ENCODE peak calls at places on chromosomes 5 and 9, in six cellular contexts. M is kidney tubule cell; P is activated CD8-positive, alpha-beta T cell treated with anti-CD3 and anti-CD28 coated beads for 36 hours; Z is NCI-H510A treated with DMSO at 0.1 percent for 48 hours; I is ACHN; R is activated B cell treated with CpG ODN at 0.5 μM for 24 hours. L is an unnamed sample.

GRCh38 chr5:59007460-59008063 is 424.7 kb downstream of the RAB3C start:
- DNase-seq in M (peak; percentile 52), P (no peak), Z (peak; percentile 22), I (peak; percentile 22), R (no peak), L (peak; percentile 69)

GRCh38 chr5:141845371-141845821 is 32.8 kb downstream of the PCDH1 start:
- DNase-seq in M (no peak), P (peak; percentile 69), Z (peak; percentile 19), I (peak; percentile 8), R (no peak), L (no peak)

GRCh38 chr9:124474151-124474550 is 23.9 kb downstream of the ADGRD2 start:
- DNase-seq in M (no peak), P (no peak), Z (no peak), I (no peak), R (no peak), L (no peak)

GRCh38 chr5:92424785-92425426 is 1041.8 kb upstream of the ARRDC3 start:
- DNase-seq in M (peak; percentile 9), P (no peak), Z (no peak), I (no peak), R (no peak), L (no peak)

GRCh38 chr5:30040483-30041116 is 1152.9 kb upstream of the CDH6 start:
- DNase-seq in M (peak; percentile 63), P (peak; percentile 38), Z (peak; percentile 77), I (peak; percentile 57), R (no peak), L (peak; percentile 60)

GRCh38 chr5:135227064-135228022 is 171.7 kb downstream of the MACROH2A1 start:
- DNase-seq in M (no peak), P (no peak), Z (no peak), I (no peak), R (no peak), L (no peak)

GRCh38 chr9:21789541-21790037 is 12.8 kb upstream of the MTAP start:
- DNase-seq in M (peak; percentile 89), P (peak; percentile 69), Z (peak; percentile 45), I (no peak), R (no peak), L (peak; percentile 95)

GRCh38 chr5:149687789-149688188 is 42.3 kb upstream of the PPARGC1B start:
- DNase-seq in M (no peak), P (no peak), Z (no peak), I (no peak), R (no peak), L (no peak)

GRCh38 chr9:114141553-114142548 is 13.5 kb upstream of the COL27A1 start:
- DNase-seq in M (peak; percentile 46), P (no peak), Z (no peak), I (no peak), R (no peak), L (peak; percentile 46)

GRCh38 chr5:156482816-156483215 is 155.9 kb downstream of the SGCD start:
- DNase-seq in M (no peak), P (no peak), Z (no peak), I (no peak), R (no peak), L (peak; percentile 60)

GRCh38 chr5:140037012-140037411 is 6.1 kb downstream of the NRG2 start:
- DNase-seq in M (no peak), P (no peak), Z (no peak), I (no peak), R (no peak), L (no peak)

GRCh38 chr9:136437839-136438547 is 1.7 kb downstream of the INPP5E start:
- DNase-seq in M (no peak), P (no peak), Z (no peak), I (no peak), R (no peak), L (no peak)

GRCh38 chr9:92048924-92049625 is 66.1 kb downstream of the SPTLC1 start:
- DNase-seq in M (no peak), P (no peak), Z (no peak), I (no peak), R (no peak), L (peak; percentile 20)

GRCh38 chr5:115320515-115320914 is 24.1 kb upstream of the CCDC112 start:
- DNase-seq in M (no peak), P (no peak), Z (no peak), I (no peak), R (no peak), L (no peak)

GRCh38 chr5:178532666-178533065 is 57.5 kb downstream of the COL23A1 start:
- DNase-seq in M (no peak), P (no peak), Z (no peak), I (no peak), R (no peak), L (no peak)

GRCh38 chr5:112159435-112159834 is 259.6 kb downstream of the EPB41L4A start:
- DNase-seq in M (no peak), P (no peak), Z (no peak), I (no peak), R (no peak), L (no peak)

GRCh38 chr9:131951905-131952304 is 127.8 kb downstream of the MED27 start:
- DNase-seq in M (no peak), P (no peak), Z (no peak), I (no peak), R (no peak), L (peak; percentile 43)

GRCh38 chr9:127865645-127866464 is 11.4 kb upstream of the ENG start:
- DNase-seq in M (no peak), P (peak; percentile 68), Z (no peak), I (no peak), R (no peak), L (no peak)

GRCh38 chr5:176979669-176980068 is 26.9 kb downstream of the UIMC1 start:
- DNase-seq in M (no peak), P (no peak), Z (no peak), I (no peak), R (no peak), L (no peak)

GRCh38 chr9:78167356-78167755 is 68.5 kb upstream of the CEP78 start:
- DNase-seq in M (no peak), P (no peak), Z (peak; percentile 91), I (no peak), R (no peak), L (peak; percentile 23)

GRCh38 chr5:103927739-103928138 is 365.1 kb upstream of the NUDT12 start:
- DNase-seq in M (no peak), P (no peak), Z (no peak), I (no peak), R (no peak), L (peak; percentile 37)

GRCh38 chr5:170719551-170719950 is 64.0 kb upstream of the GABRP start:
- DNase-seq in M (no peak), P (no peak), Z (no peak), I (no peak), R (no peak), L (no peak)

GRCh38 chr9:121499177-121499426 is 542 bp downstream of the GGTA1 start:
- DNase-seq in M (no peak), P (no peak), Z (no peak), I (no peak), R (peak; percentile 24), L (no peak)

GRCh38 chr9:86424246-86424891 is 70.2 kb upstream of the TUT7 start:
- DNase-seq in M (peak; percentile 30), P (no peak), Z (no peak), I (no peak), R (no peak), L (no peak)

GRCh38 chr9:136799854-136800657 is 3.9 kb downstream of the CCDC183 start:
- DNase-seq in M (peak; percentile 82), P (peak; percentile 94), Z (peak; percentile 83), I (peak; percentile 80), R (peak; percentile 66), L (peak; percentile 74)

L was measured in adipocyte.